ENCODE peak calls at places on chromosomes 7 and 10, in eight cellular contexts. K is GM20000; A is NB4; D is posterior cingulate gyrus; F is AG09319; N is ovary; Y is stimulated activated CD8-positive, alpha-beta memory T cell treated with anti-CD3 and anti-CD28 coated beads, Interleukin-4, amount 100 ng/mL, for 24 hours; Z is NCI-H1092. X is an unnamed sample.
A peak's percentile ranks its signal among the peaks of the same experiment; 100 is the strongest.

GRCh38 chr7:29207469-29207868 is 12.9 kb downstream of the CHN2 start:
- DNase-seq in K (no peak), A (peak; percentile 15), D (no peak), F (no peak), N (no peak), Y (no peak), Z (no peak), X (peak; percentile 29)

GRCh38 chr10:73953665-73954064 is 42.7 kb downstream of the PLAU start:
- DNase-seq in K (no peak), A (peak; percentile 75), D (no peak), F (no peak), N (no peak), Y (no peak), Z (no peak), X (no peak)

GRCh38 chr7:153324094-153324493 is 564.5 kb downstream of the ACTR3B start:
- DNase-seq in K (no peak), A (no peak), D (no peak), F (no peak), N (no peak), Y (no peak), Z (no peak), X (no peak)

GRCh38 chr7:21908746-21909145 is 37.0 kb downstream of the CDCA7L start:
- DNase-seq in K (no peak), A (no peak), D (no peak), F (no peak), N (no peak), Y (no peak), Z (no peak), X (no peak)

GRCh38 chr10:66799474-66799873 is 126.4 kb upstream of the LRRTM3 start:
- DNase-seq in K (no peak), A (no peak), D (no peak), F (no peak), N (no peak), Y (no peak), Z (no peak), X (no peak)

GRCh38 chr10:131872837-131873375 is 27.9 kb upstream of the PPP2R2D start:
- DNase-seq in K (no peak), A (no peak), D (no peak), F (no peak), N (no peak), Y (no peak), Z (no peak), X (peak; percentile 41)

GRCh38 chr10:128028508-128029279 is 97.5 kb downstream of the MKI67 start:
- DNase-seq in K (no peak), A (peak; percentile 72), D (no peak), F (no peak), N (no peak), Y (no peak), Z (no peak), X (no peak)

GRCh38 chr7:117124585-117125220 is 171.4 kb downstream of the ST7 start:
- DNase-seq in K (no peak), A (peak; percentile 76), D (no peak), F (peak; percentile 50), N (no peak), Y (peak; percentile 50), Z (no peak), X (peak; percentile 85)

GRCh38 chr10:4934391-4934987 is 28.7 kb upstream of the AKR1C1 start:
- DNase-seq in K (no peak), A (no peak), D (no peak), F (no peak), N (no peak), Y (no peak), Z (no peak), X (no peak)

GRCh38 chr7:70694357-70694908 is 437.5 kb upstream of the GALNT17 start:
- DNase-seq in K (peak; percentile 73), A (peak; percentile 67), D (peak; percentile 90), F (no peak), N (peak; percentile 61), Y (no peak), Z (peak; percentile 27), X (no peak)

GRCh38 chr10:43124574-43125273 is 13.5 kb upstream of the CSGALNACT2 start:
- DNase-seq in K (no peak), A (no peak), D (peak; percentile 48), F (no peak), N (peak; percentile 1), Y (no peak), Z (no peak), X (no peak)

GRCh38 chr7:71497233-71497946 is 365.4 kb downstream of the GALNT17 start:
- DNase-seq in K (no peak), A (no peak), D (peak; percentile 89), F (no peak), N (peak; percentile 68), Y (no peak), Z (no peak), X (no peak)

GRCh38 chr10:101568054-101568745 is 19.9 kb downstream of the POLL start:
- DNase-seq in K (no peak), A (no peak), D (no peak), F (no peak), N (no peak), Y (no peak), Z (no peak), X (no peak)

GRCh38 chr7:121398246-121398645 is 2.1 kb upstream of the FAM3C start:
- DNase-seq in K (no peak), A (peak; percentile 33), D (no peak), F (no peak), N (no peak), Y (no peak), Z (no peak), X (no peak)

GRCh38 chr10:119302591-119303253 is 95.4 kb downstream of the GRK5 start:
- DNase-seq in K (no peak), A (no peak), D (peak; percentile 26), F (no peak), N (no peak), Y (no peak), Z (no peak), X (no peak)

GRCh38 chr10:132813001-132813401 is 27.1 kb upstream of the NKX6-2 start:
- DNase-seq in K (no peak), A (no peak), D (peak; percentile 75), F (no peak), N (no peak), Y (no peak), Z (no peak), X (no peak)

GRCh38 chr10:1123972-1124371 is 67.8 kb downstream of the WDR37 start:
- DNase-seq in K (no peak), A (no peak), D (no peak), F (no peak), N (no peak), Y (no peak), Z (no peak), X (no peak)

GRCh38 chr10:62037890-62038608 is 136.6 kb downstream of the ARID5B start:
- DNase-seq in K (no peak), A (no peak), D (no peak), F (no peak), N (no peak), Y (no peak), Z (no peak), X (peak; percentile 45)

GRCh38 chr7:7352845-7353244 is 170.5 kb downstream of the C1GALT1 start:
- DNase-seq in K (no peak), A (no peak), D (no peak), F (no peak), N (no peak), Y (no peak), Z (no peak), X (peak; percentile 86)

GRCh38 chr7:40644454-40645188 is 509.8 kb downstream of the SUGCT start:
- DNase-seq in K (no peak), A (no peak), D (peak; percentile 64), F (no peak), N (no peak), Y (no peak), Z (no peak), X (no peak)

GRCh38 chr10:61286695-61287094 is 166.5 kb downstream of the TMEM26 start:
- DNase-seq in K (peak; percentile 58), A (peak; percentile 15), D (no peak), F (no peak), N (no peak), Y (no peak), Z (no peak), X (no peak)

GRCh38 chr7:131629203-131629871 is 72.9 kb upstream of the PODXL start:
- DNase-seq in K (no peak), A (no peak), D (peak; percentile 59), F (no peak), N (no peak), Y (no peak), Z (no peak), X (peak; percentile 55)

GRCh38 chr7:4241791-4242190 is 440.3 kb upstream of the FOXK1 start:
- DNase-seq in K (no peak), A (no peak), D (peak; percentile 77), F (no peak), N (no peak), Y (no peak), Z (no peak), X (no peak)

GRCh38 chr7:80133361-80134104 is 1.1 kb upstream of the GNAI1 start:
- DNase-seq in K (no peak), A (no peak), D (no peak), F (no peak), N (no peak), Y (no peak), Z (no peak), X (peak; percentile 94)

GRCh38 chr10:60281331-60281730 is 108.3 kb downstream of the ANK3 start:
- DNase-seq in K (no peak), A (no peak), D (no peak), F (no peak), N (no peak), Y (no peak), Z (no peak), X (peak; percentile 41)

GRCh38 chr10:124186956-124187355 is 93.6 kb upstream of the CHST15 start:
- DNase-seq in K (no peak), A (no peak), D (no peak), F (no peak), N (no peak), Y (no peak), Z (no peak), X (no peak)

GRCh38 chr10:33616921-33617320 is 282.5 kb upstream of the NRP1 start:
- DNase-seq in K (no peak), A (no peak), D (no peak), F (no peak), N (no peak), Y (no peak), Z (no peak), X (no peak)

GRCh38 chr7:2956526-2957368 is 86.9 kb downstream of the CARD11 start:
- DNase-seq in K (no peak), A (peak; percentile 84), D (peak; percentile 7), F (no peak), N (no peak), Y (peak; percentile 29), Z (no peak), X (peak; percentile 97)